ENCODE peak calls at places on chromosomes 12 and 14, in five cellular contexts. One of them, this sample, is unnamed.

GRCh38 chr14:24888532-24888931 is 161.4 kb downstream of the STXBP6 start:
- DNase-seq in OCI-LY7: no peak
- DNase-seq in pancreas: no peak
- DNase-seq in neuronal stem cell: no peak
- DNase-seq in A549: no peak
- DNase-seq in this sample: no peak

GRCh38 chr12:120376890-120377572 is 8.1 kb upstream of the MSI1 start:
- DNase-seq in OCI-LY7: no peak
- DNase-seq in pancreas: no peak
- DNase-seq in neuronal stem cell: no peak
- DNase-seq in A549: no peak
- DNase-seq in this sample: no peak

GRCh38 chr14:105414456-105415371 is 4.9 kb upstream of the MTA1 start:
- DNase-seq in OCI-LY7: no peak
- DNase-seq in pancreas: peak
- DNase-seq in neuronal stem cell: peak
- DNase-seq in A549: peak
- DNase-seq in this sample: peak

GRCh38 chr12:127640181-127640886 is 626.6 kb upstream of the TMEM132C start:
- DNase-seq in OCI-LY7: no peak
- DNase-seq in pancreas: no peak
- DNase-seq in neuronal stem cell: no peak
- DNase-seq in A549: no peak
- DNase-seq in this sample: peak

GRCh38 chr14:93049867-93050331 is 65.8 kb downstream of the ITPK1 start:
- DNase-seq in OCI-LY7: no peak
- DNase-seq in pancreas: no peak
- DNase-seq in neuronal stem cell: no peak
- DNase-seq in A549: no peak
- DNase-seq in this sample: no peak

GRCh38 chr12:96177013-96177412 is 17.2 kb upstream of the ELK3 start:
- DNase-seq in OCI-LY7: no peak
- DNase-seq in pancreas: no peak
- DNase-seq in neuronal stem cell: no peak
- DNase-seq in A549: no peak
- DNase-seq in this sample: peak

GRCh38 chr12:75560167-75560566 is 48.8 kb upstream of the KRR1 start:
- DNase-seq in OCI-LY7: peak
- DNase-seq in pancreas: no peak
- DNase-seq in neuronal stem cell: no peak
- DNase-seq in A549: peak
- DNase-seq in this sample: peak

GRCh38 chr12:124675881-124676688 is 108.7 kb upstream of the NCOR2 start:
- DNase-seq in OCI-LY7: no peak
- DNase-seq in pancreas: no peak
- DNase-seq in neuronal stem cell: no peak
- DNase-seq in A549: no peak
- DNase-seq in this sample: peak

GRCh38 chr12:130184531-130185090 is 22.3 kb downstream of the FZD10 start:
- DNase-seq in OCI-LY7: no peak
- DNase-seq in pancreas: no peak
- DNase-seq in neuronal stem cell: no peak
- DNase-seq in A549: no peak
- DNase-seq in this sample: no peak

GRCh38 chr14:101340556-101340955 is 220.7 kb upstream of the DIO3 start:
- DNase-seq in OCI-LY7: no peak
- DNase-seq in pancreas: no peak
- DNase-seq in neuronal stem cell: no peak
- DNase-seq in A549: no peak
- DNase-seq in this sample: no peak

GRCh38 chr12:52873832-52874572 is 25.2 kb upstream of the KRT78 start:
- DNase-seq in OCI-LY7: no peak
- DNase-seq in pancreas: peak
- DNase-seq in neuronal stem cell: no peak
- DNase-seq in A549: peak
- DNase-seq in this sample: peak

GRCh38 chr14:105458010-105458409 is 16.6 kb upstream of the CRIP2 start:
- DNase-seq in OCI-LY7: no peak
- DNase-seq in pancreas: no peak
- DNase-seq in neuronal stem cell: no peak
- DNase-seq in A549: no peak
- DNase-seq in this sample: no peak

GRCh38 chr14:33996450-33996849 is 45.6 kb upstream of the EGLN3 start:
- DNase-seq in OCI-LY7: no peak
- DNase-seq in pancreas: no peak
- DNase-seq in neuronal stem cell: no peak
- DNase-seq in A549: no peak
- DNase-seq in this sample: no peak

GRCh38 chr12:124167141-124167540 is 127.8 kb upstream of the RFLNA start:
- DNase-seq in OCI-LY7: no peak
- DNase-seq in pancreas: no peak
- DNase-seq in neuronal stem cell: no peak
- DNase-seq in A549: no peak
- DNase-seq in this sample: no peak

GRCh38 chr12:67362526-67362925 is 93.4 kb downstream of the CAND1 start:
- DNase-seq in OCI-LY7: peak
- DNase-seq in pancreas: no peak
- DNase-seq in neuronal stem cell: no peak
- DNase-seq in A549: peak
- DNase-seq in this sample: peak

GRCh38 chr12:121440768-121441167 is 40.9 kb downstream of the RNF34 start:
- DNase-seq in OCI-LY7: no peak
- DNase-seq in pancreas: no peak
- DNase-seq in neuronal stem cell: no peak
- DNase-seq in A549: no peak
- DNase-seq in this sample: no peak

GRCh38 chr12:52054838-52055741 is 3.8 kb downstream of the NR4A1 start:
- DNase-seq in OCI-LY7: no peak
- DNase-seq in pancreas: peak
- DNase-seq in neuronal stem cell: no peak
- DNase-seq in A549: peak
- DNase-seq in this sample: no peak

GRCh38 chr12:116365606-116366455 is 88.3 kb upstream of the MED13L start:
- DNase-seq in OCI-LY7: no peak
- DNase-seq in pancreas: no peak
- DNase-seq in neuronal stem cell: no peak
- DNase-seq in A549: no peak
- DNase-seq in this sample: no peak

GRCh38 chr14:95142208-95142607 is 15.1 kb downstream of the DICER1 start:
- DNase-seq in OCI-LY7: peak
- DNase-seq in pancreas: no peak
- DNase-seq in neuronal stem cell: no peak
- DNase-seq in A549: no peak
- DNase-seq in this sample: no peak
- H3K4me3 ChIP-seq in OCI-LY7: no peak
- H3K4me3 ChIP-seq in pancreas: no peak
- H3K4me3 ChIP-seq in neuronal stem cell: no peak
- H3K4me3 ChIP-seq in A549: no peak
- H3K4me3 ChIP-seq in this sample: no peak

GRCh38 chr12:48002179-48002601 is 2.1 kb downstream of the COL2A1 start:
- DNase-seq in OCI-LY7: no peak
- DNase-seq in pancreas: no peak
- DNase-seq in neuronal stem cell: peak
- DNase-seq in A549: no peak
- DNase-seq in this sample: no peak
- H3K4me3 ChIP-seq in OCI-LY7: no peak
- H3K4me3 ChIP-seq in pancreas: no peak
- H3K4me3 ChIP-seq in neuronal stem cell: peak
- H3K4me3 ChIP-seq in A549: peak
- H3K4me3 ChIP-seq in this sample: no peak

DNA sequence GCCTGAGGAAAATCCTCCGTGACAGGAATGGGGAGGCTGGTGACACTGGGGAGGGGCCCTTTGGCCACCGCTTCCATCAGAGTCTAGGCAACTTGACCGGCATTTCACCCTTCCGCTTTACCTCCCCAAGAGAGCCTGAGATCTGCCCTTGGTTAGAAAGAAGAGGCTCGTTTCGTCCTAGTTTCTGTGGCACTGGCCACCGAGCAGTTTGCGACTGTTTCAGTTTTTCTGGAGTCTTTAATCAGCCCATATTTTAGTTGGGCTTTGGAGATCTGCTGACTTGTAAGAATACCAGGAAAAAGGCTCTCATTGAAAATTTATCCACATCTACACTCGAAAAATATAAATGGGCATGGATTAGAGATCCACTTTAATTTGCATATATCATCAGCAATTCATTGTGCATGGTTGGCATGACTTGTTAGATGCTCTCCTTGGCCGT is 414 bp upstream of the ANKS1B start:
- DNase-seq in OCI-LY7: no peak
- DNase-seq in pancreas: no peak
- DNase-seq in neuronal stem cell: no peak
- DNase-seq in A549: no peak
- DNase-seq in this sample: peak
- H3K4me3 ChIP-seq in OCI-LY7: peak
- H3K4me3 ChIP-seq in pancreas: peak
- H3K4me3 ChIP-seq in neuronal stem cell: peak
- H3K4me3 ChIP-seq in A549: peak
- H3K4me3 ChIP-seq in this sample: peak

DNA sequence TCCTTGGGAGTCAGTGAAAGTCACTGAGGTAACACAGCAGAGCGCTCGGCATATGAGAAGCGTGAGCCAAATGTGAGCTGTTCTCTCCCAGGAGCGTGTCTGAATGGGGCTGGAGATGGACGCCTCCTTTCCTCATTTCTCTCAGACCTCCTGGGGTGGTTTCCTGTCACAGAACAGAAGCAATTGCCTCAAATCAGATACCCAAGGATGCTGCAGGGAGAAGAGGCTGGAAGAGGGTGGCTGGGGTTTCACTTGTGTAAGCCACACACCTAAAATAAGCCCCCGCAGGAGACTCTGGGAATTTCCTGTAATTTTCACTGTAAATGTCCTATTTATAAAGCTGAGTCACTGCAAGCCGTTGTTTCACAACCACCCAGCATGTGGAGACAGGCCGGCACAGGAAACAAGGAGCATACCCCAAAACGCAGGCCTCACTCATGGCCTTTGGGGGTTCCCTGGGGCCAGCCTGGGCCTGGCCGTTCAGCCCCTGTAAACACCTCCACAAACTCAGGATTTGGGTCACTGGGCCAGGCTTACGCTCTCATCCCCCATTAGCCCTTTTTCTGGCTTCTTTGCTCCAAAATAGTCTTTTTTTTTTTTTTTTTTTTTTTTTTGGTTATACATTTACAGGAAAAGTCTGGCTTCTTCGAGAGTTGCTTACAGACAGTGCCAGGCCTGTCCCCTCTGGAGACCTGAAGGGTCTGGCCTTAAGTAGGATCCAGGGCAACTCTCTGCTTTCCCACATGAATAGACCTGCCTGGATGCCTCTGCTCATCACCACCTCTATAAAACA is 55.3 kb downstream of the VCPKMT start:
- DNase-seq in OCI-LY7: peak
- DNase-seq in pancreas: no peak
- DNase-seq in neuronal stem cell: no peak
- DNase-seq in A549: peak
- DNase-seq in this sample: peak
- H3K4me3 ChIP-seq in OCI-LY7: peak
- H3K4me3 ChIP-seq in pancreas: no peak
- H3K4me3 ChIP-seq in neuronal stem cell: no peak
- H3K4me3 ChIP-seq in A549: no peak
- H3K4me3 ChIP-seq in this sample: peak

GRCh38 chr12:106987846-106988245 is 900 bp upstream of the MTERF2 start:
- DNase-seq in OCI-LY7: no peak
- DNase-seq in pancreas: peak
- DNase-seq in neuronal stem cell: no peak
- DNase-seq in A549: no peak
- DNase-seq in this sample: no peak
- H3K4me3 ChIP-seq in OCI-LY7: no peak
- H3K4me3 ChIP-seq in pancreas: no peak
- H3K4me3 ChIP-seq in neuronal stem cell: no peak
- H3K4me3 ChIP-seq in A549: no peak
- H3K4me3 ChIP-seq in this sample: no peak

This sample was measured in NB4.